ENCODE peak calls at places on chromosomes 1 and 21, in five cellular contexts. W is H9; X is stimulated activated CD4-positive, alpha-beta T cell treated with anti-CD3 and anti-CD28 coated beads, TNF-alpha, amount 100 ng/mL, for 4 hours; F is GDM1; S is activated CD4-positive, alpha-beta memory T cell treated with anti-CD3 and anti-CD28 coated beads for 36 hours. L is an unnamed sample.
A peak's percentile ranks its signal among the peaks of the same experiment; 100 is the strongest.

GRCh38 chr1:21302747-21303715 is 12.8 kb upstream of the ECE1 start:
- DNase-seq in F (no peak), S (no peak), X (no peak), W (no peak), L (peak; percentile 74)

GRCh38 chr1:157025321-157025720 is 20.2 kb downstream of the ARHGEF11 start:
- DNase-seq in W (no peak), F (no peak), X (no peak), S (no peak), L (no peak)

GRCh38 chr1:41395599-41395956 is 34.3 kb downstream of the FOXO6 start:
- DNase-seq in S (no peak), F (no peak), W (no peak), X (no peak), L (no peak)

GRCh38 chr1:234381699-234382555 is 8.7 kb downstream of the COA6 start:
- DNase-seq in W (no peak), F (no peak), S (no peak), X (no peak), L (no peak)

GRCh38 chr1:54949971-54950360 is 30.5 kb upstream of the TMEM61 start:
- DNase-seq in S (no peak), W (no peak), F (no peak), X (no peak), L (peak; percentile 91)

GRCh38 chr1:99726818-99727217 is 39.6 kb downstream of the FRRS1 start:
- DNase-seq in X (no peak), W (no peak), F (no peak), S (no peak), L (no peak)

GRCh38 chr21:39114871-39115658 is 68.2 kb downstream of the PSMG1 start:
- DNase-seq in S (no peak), W (no peak), F (no peak), X (no peak), L (no peak)

GRCh38 chr1:185939142-185939541 is 205.0 kb downstream of the HMCN1 start:
- DNase-seq in S (no peak), W (no peak), X (no peak), F (no peak), L (no peak)

GRCh38 chr1:31434979-31435378 is 22.0 kb downstream of the SERINC2 start:
- DNase-seq in S (no peak), F (no peak), W (peak; percentile 24), X (no peak), L (no peak)

GRCh38 chr1:107964397-107965111 is 426 bp downstream of the VAV3 start:
- DNase-seq in X (no peak), S (peak; percentile 24), W (peak; percentile 71), F (no peak), L (peak; percentile 44)

GRCh38 chr21:33884361-33885157 is 31.0 kb downstream of the ATP5PO start:
- DNase-seq in S (no peak), X (no peak), W (no peak), F (no peak), L (no peak)

L was measured in lung microvascular endothelial cell.